ENCODE peak calls at places on chromosomes 2 and 18, in eight cellular contexts. Q is neuronal stem cell; U is osteoblast; X is CD4-positive, CD25-positive, alpha-beta regulatory T cell; K is adipocyte; S is mesendoderm; F is GM23248; M is SJSA1. Y is an unnamed sample. For H3K4me1, the result is how much of the 10 kb centered on the place peaks cover.

GRCh38 chr2:70719231-70719630 is 48.8 kb downstream of the ADD2 start:
- DNase-seq in Q (no peak), U (no peak), X (no peak), K (no peak), S (no peak), F (no peak), M (peak), Y (no peak)

GRCh38 chr2:189579585-189579984 is 1.0 kb downstream of the SLC40A1 start:
- DNase-seq in Q (no peak), U (no peak), X (no peak), K (peak), S (no peak), F (peak), M (no peak), Y (no peak)

GRCh38 chr2:172807011-172807410 is 71.4 kb downstream of the RAPGEF4 start:
- DNase-seq in Q (no peak), U (no peak), X (no peak), K (no peak), S (no peak), F (no peak), M (no peak), Y (no peak)

GRCh38 chr18:10462597-10462996 is 8.2 kb downstream of the APCDD1 start:
- DNase-seq in Q (no peak), U (no peak), X (no peak), K (no peak), S (no peak), F (no peak), M (no peak), Y (no peak)

GRCh38 chr2:45643543-45644542 is 7.6 kb upstream of the PRKCE start:
- DNase-seq in Q (peak), U (peak), X (peak), K (peak), S (peak), F (peak), M (peak), Y (peak)

GRCh38 chr2:110860620-110861019 is 128.2 kb downstream of the ACOXL start:
- DNase-seq in Q (no peak), U (no peak), X (peak), K (no peak), S (no peak), F (no peak), M (no peak), Y (no peak)

GRCh38 chr2:185583058-185583816 is 155.4 kb upstream of the FSIP2 start:
- DNase-seq in Q (no peak), U (peak), X (no peak), K (peak), S (peak), F (peak), M (no peak), Y (no peak)

GRCh38 chr2:216856666-216857065 is 3.2 kb downstream of the TNP1 start:
- DNase-seq in Q (no peak), U (no peak), X (no peak), K (no peak), S (peak), F (no peak), M (no peak), Y (no peak)

GRCh38 chr2:162465430-162465829 is 121.5 kb downstream of the GCA start:
- DNase-seq in Q (no peak), U (no peak), X (no peak), K (no peak), S (no peak), F (no peak), M (no peak), Y (no peak)

GRCh38 chr2:55627915-55628314 is 10.5 kb upstream of the PPP4R3B start:
- DNase-seq in Q (no peak), U (no peak), X (no peak), K (no peak), S (no peak), F (no peak), M (no peak), Y (no peak)

GRCh38 chr2:8481463-8482009 is 200.3 kb upstream of the ID2 start:
- DNase-seq in Q (no peak), U (no peak), X (no peak), K (no peak), S (no peak), F (no peak), M (no peak), Y (no peak)

DNA sequence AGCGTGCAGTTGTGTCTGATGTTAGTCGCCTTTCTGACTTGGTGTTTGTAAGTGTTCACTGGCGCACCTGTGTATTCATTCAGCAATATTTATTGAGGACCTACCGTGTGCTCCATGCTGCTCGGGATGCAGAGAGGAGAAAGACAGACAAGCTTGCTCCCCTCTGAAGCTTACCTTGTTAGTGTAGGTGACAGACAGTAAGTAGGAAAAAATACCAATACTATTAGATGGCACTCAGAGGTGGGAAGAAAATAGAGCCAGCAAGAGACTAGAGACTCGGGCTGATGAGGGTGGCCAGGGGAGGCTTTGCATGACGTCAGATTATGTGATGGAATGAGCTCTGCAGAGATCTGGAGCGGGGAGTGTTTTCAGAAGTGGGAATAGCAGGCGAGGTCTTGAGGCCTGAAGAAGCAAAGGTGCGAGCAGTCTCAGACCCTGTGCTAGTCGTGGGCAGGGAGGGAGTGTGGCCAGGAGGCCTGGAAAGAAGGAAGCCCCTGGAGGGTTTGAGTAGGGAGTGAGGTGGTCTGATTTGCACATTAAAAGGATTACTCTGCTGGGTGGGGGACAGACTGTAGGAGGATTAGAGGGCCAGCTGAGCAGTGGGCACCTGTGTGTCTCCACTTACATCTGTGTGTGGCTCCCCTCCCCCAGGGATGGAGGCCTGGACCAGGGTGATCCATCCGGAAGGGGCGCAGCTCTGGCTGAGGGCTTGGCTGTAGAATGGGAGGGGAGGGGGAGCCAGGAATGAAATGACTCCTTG is 11.8 kb downstream of the MTCL1 start:
- DNase-seq in Q (no peak), U (no peak), X (no peak), K (no peak), S (peak), F (no peak), M (peak), Y (no peak)
- H3K4me1 ChIP-seq in Q (under half), U (under half), X (under half), K (under half), S (under half), F (under half), M (under half), Y (under half)

GRCh38 chr2:106091219-106091618 is 102.9 kb downstream of the UXS1 start:
- DNase-seq in Q (no peak), U (no peak), X (no peak), K (no peak), S (no peak), F (no peak), M (no peak), Y (no peak)

GRCh38 chr2:106085441-106085911 is 108.6 kb downstream of the UXS1 start:
- DNase-seq in Q (no peak), U (no peak), X (peak), K (peak), S (peak), F (peak), M (no peak), Y (no peak)

GRCh38 chr2:106094101-106094860 is 99.8 kb downstream of the UXS1 start:
- DNase-seq in Q (no peak), U (no peak), X (peak), K (no peak), S (no peak), F (no peak), M (no peak), Y (no peak)

GRCh38 chr2:106089611-106090010 is 104.5 kb downstream of the UXS1 start:
- DNase-seq in Q (no peak), U (no peak), X (no peak), K (no peak), S (no peak), F (no peak), M (no peak), Y (no peak)
- H3K4me1 ChIP-seq in Q (under half), U (under half), X (half or more), K (under half), S (under half), F (under half), M (under half), Y (under half)

GRCh38 chr2:107259411-107260195 is 373.6 kb upstream of the ST6GAL2 start:
- DNase-seq in Q (no peak), U (no peak), X (no peak), K (no peak), S (no peak), F (no peak), M (no peak), Y (no peak)
- H3K4me1 ChIP-seq in Q (under half), U (under half), X (under half), K (under half), S (under half), F (under half), M (under half), Y (under half)

GRCh38 chr18:45568017-45568416 is 47.3 kb upstream of the SLC14A2 start:
- DNase-seq in Q (no peak), U (no peak), X (no peak), K (no peak), S (no peak), F (no peak), M (no peak), Y (no peak)

GRCh38 chr18:45567123-45567522 is 48.2 kb upstream of the SLC14A2 start:
- DNase-seq in Q (no peak), U (no peak), X (no peak), K (peak), S (peak), F (peak), M (no peak), Y (no peak)

GRCh38 chr18:45562567-45563479 is 52.5 kb upstream of the SLC14A2 start:
- DNase-seq in Q (no peak), U (no peak), X (no peak), K (no peak), S (no peak), F (no peak), M (peak), Y (no peak)

GRCh38 chr18:45565280-45565970 is 49.9 kb upstream of the SLC14A2 start:
- DNase-seq in Q (no peak), U (no peak), X (no peak), K (no peak), S (no peak), F (peak), M (no peak), Y (no peak)

GRCh38 chr18:45566025-45566740 is 49.1 kb upstream of the SLC14A2 start:
- DNase-seq in Q (no peak), U (no peak), X (no peak), K (peak), S (peak), F (peak), M (peak), Y (no peak)
- H3K4me1 ChIP-seq in Q (under half), U (under half), X (under half), K (under half), S (under half), F (under half), M (under half), Y (under half)

DNA sequence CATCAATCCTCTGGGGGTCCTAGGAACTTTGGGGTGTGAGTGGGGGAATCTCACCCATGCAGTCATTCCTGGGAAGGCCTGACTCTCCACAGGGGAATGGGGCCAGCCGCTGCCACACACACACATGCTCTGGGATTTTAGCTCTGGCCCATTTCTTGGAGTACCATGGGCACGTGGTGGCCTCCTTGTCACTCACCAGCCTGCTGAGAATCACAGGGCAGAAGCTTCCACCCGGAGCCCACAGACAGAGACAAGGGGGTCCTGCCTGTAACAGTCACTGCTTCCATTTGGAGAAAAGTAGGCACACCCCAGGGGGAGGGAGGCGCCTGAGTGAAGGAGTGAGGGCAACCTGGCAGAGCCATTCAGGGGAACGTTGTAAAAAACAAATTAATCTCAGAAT is 48.8 kb downstream of the TWIST2 start:
- DNase-seq in Q (no peak), U (no peak), X (no peak), K (no peak), S (no peak), F (peak), M (no peak), Y (peak)
- H3K4me1 ChIP-seq in Q (under half), U (under half), X (under half), K (half or more), S (under half), F (half or more), M (under half), Y (under half)

DNA sequence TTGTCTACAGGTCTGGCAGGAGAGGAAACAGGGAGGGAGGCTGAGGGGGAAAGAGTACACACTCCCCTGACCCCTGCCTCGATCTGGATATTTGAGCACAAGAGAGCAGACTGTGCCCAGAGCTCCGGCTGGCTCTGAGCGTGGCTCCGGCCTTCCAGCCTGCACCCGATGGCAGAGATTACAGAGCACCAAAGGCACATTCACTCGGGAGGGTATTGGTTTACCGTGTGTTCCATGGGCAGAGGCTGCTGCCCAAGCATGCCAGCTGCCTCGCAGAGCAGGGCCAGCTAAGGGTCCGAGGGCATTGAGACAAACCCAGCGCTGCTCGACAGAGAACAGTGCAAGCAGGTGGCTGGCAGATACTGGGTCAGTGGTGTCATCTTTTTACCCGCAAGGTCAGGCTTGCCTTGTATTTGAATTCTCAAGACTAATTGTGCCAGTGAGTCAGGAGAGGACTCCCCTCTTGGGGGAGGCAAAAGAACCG is 132.2 kb downstream of the TNS1 start:
- DNase-seq in Q (no peak), U (peak), X (no peak), K (no peak), S (no peak), F (no peak), M (no peak), Y (no peak)
- H3K4me1 ChIP-seq in Q (under half), U (under half), X (under half), K (under half), S (under half), F (under half), M (under half), Y (under half)

GRCh38 chr18:13558132-13558531 is 168.2 kb downstream of the FAM210A start:
- DNase-seq in Q (peak), U (peak), X (no peak), K (peak), S (peak), F (peak), M (peak), Y (no peak)

GRCh38 chr18:13558790-13559189 is 167.6 kb downstream of the FAM210A start:
- DNase-seq in Q (no peak), U (no peak), X (no peak), K (no peak), S (no peak), F (no peak), M (peak), Y (no peak)

GRCh38 chr18:13553449-13553848 is 172.9 kb downstream of the FAM210A start:
- DNase-seq in Q (no peak), U (no peak), X (no peak), K (no peak), S (no peak), F (no peak), M (no peak), Y (no peak)

GRCh38 chr18:13555192-13555591 is 171.2 kb downstream of the FAM210A start:
- DNase-seq in Q (no peak), U (no peak), X (no peak), K (no peak), S (no peak), F (no peak), M (no peak), Y (no peak)

DNA sequence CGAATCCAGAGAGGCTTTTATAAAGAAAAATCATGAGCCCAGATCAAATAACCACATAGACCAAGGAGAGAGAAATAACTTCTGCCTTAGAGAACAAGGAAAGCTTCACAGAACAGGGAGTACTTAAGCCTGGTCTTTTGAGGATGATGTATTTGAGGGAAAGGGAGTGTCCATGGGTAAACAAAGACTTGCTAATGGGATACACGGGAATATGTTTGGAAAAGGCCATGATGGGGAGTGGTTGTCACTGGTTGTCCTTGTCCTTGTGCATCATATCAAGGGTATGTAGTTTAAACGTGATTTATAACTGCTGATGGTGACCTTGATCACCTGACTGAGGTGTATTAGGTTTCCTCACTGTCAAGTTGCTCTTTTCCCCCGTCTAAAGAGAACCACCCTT is 169.9 kb downstream of the FAM210A start:
- DNase-seq in Q (no peak), U (no peak), X (no peak), K (no peak), S (no peak), F (no peak), M (no peak), Y (no peak)
- H3K4me1 ChIP-seq in Q (under half), U (under half), X (under half), K (under half), S (under half), F (under half), M (under half), Y (under half)